ENCODE peak calls at places on chromosomes 5 and 9, in six cellular contexts. One of them, this sample, is unnamed.

GRCh38 chr9:22158983-22159382 is 149.9 kb upstream of the CDKN2B start:
- DNase-seq in IMR-90: peak; percentile 91
- DNase-seq in left ventricle myocardium inferior: peak; percentile 28
- DNase-seq in HFFc6: peak; percentile 13
- DNase-seq in coronary artery: no peak
- DNase-seq in heart right ventricle: no peak
- DNase-seq in this sample: no peak

GRCh38 chr9:97502222-97502983 is 937 bp downstream of the TMOD1 start:
- DNase-seq in IMR-90: no peak
- DNase-seq in left ventricle myocardium inferior: peak; percentile 36
- DNase-seq in HFFc6: no peak
- DNase-seq in coronary artery: no peak
- DNase-seq in heart right ventricle: peak; percentile 45
- DNase-seq in this sample: no peak

GRCh38 chr5:8906303-8906967 is 639.4 kb downstream of the SEMA5A start:
- DNase-seq in IMR-90: peak; percentile 87
- DNase-seq in left ventricle myocardium inferior: no peak
- DNase-seq in HFFc6: peak; percentile 73
- DNase-seq in coronary artery: no peak
- DNase-seq in heart right ventricle: no peak
- DNase-seq in this sample: no peak

GRCh38 chr5:94968507-94969095 is 316.3 kb downstream of the MCTP1 start:
- DNase-seq in IMR-90: peak; percentile 67
- DNase-seq in left ventricle myocardium inferior: no peak
- DNase-seq in HFFc6: peak; percentile 74
- DNase-seq in coronary artery: no peak
- DNase-seq in heart right ventricle: peak; percentile 24
- DNase-seq in this sample: no peak

GRCh38 chr5:170522211-170523128 is 18.6 kb downstream of the KCNIP1 start:
- DNase-seq in IMR-90: no peak
- DNase-seq in left ventricle myocardium inferior: no peak
- DNase-seq in HFFc6: peak; percentile 33
- DNase-seq in coronary artery: no peak
- DNase-seq in heart right ventricle: no peak
- DNase-seq in this sample: no peak

GRCh38 chr9:105359899-105360298 is 87.9 kb upstream of the FSD1L start:
- DNase-seq in IMR-90: peak; percentile 73
- DNase-seq in left ventricle myocardium inferior: no peak
- DNase-seq in HFFc6: peak; percentile 28
- DNase-seq in coronary artery: no peak
- DNase-seq in heart right ventricle: no peak
- DNase-seq in this sample: no peak

GRCh38 chr5:93581738-93582414 is 857 bp upstream of the NR2F1-AS1 start:
- DNase-seq in IMR-90: peak; percentile 81
- DNase-seq in left ventricle myocardium inferior: no peak
- DNase-seq in HFFc6: peak; percentile 68
- DNase-seq in coronary artery: no peak
- DNase-seq in heart right ventricle: no peak
- DNase-seq in this sample: no peak

GRCh38 chr5:53923969-53924876 is 363.8 kb downstream of the NDUFS4 start:
- DNase-seq in IMR-90: peak; percentile 62
- DNase-seq in left ventricle myocardium inferior: no peak
- DNase-seq in HFFc6: no peak
- DNase-seq in coronary artery: no peak
- DNase-seq in heart right ventricle: no peak
- DNase-seq in this sample: no peak

GRCh38 chr9:87880116-87880515 is 2.6 kb upstream of the SPATA31E1 start:
- DNase-seq in IMR-90: peak; percentile 63
- DNase-seq in left ventricle myocardium inferior: no peak
- DNase-seq in HFFc6: no peak
- DNase-seq in coronary artery: no peak
- DNase-seq in heart right ventricle: no peak
- DNase-seq in this sample: no peak

GRCh38 chr5:96433066-96433447 is at the start of gene PCSK1:
- DNase-seq in IMR-90: no peak
- DNase-seq in left ventricle myocardium inferior: no peak
- DNase-seq in HFFc6: no peak
- DNase-seq in coronary artery: no peak
- DNase-seq in heart right ventricle: no peak
- DNase-seq in this sample: no peak

GRCh38 chr5:181186022-181186421 is 19.0 kb downstream of the TRIM7 start:
- DNase-seq in IMR-90: no peak
- DNase-seq in left ventricle myocardium inferior: no peak
- DNase-seq in HFFc6: no peak
- DNase-seq in coronary artery: no peak
- DNase-seq in heart right ventricle: no peak
- DNase-seq in this sample: no peak

GRCh38 chr5:181188700-181189362 is 16.2 kb downstream of the TRIM7 start:
- DNase-seq in IMR-90: peak; percentile 66
- DNase-seq in left ventricle myocardium inferior: peak; percentile 57
- DNase-seq in HFFc6: peak; percentile 59
- DNase-seq in coronary artery: peak; percentile 89
- DNase-seq in heart right ventricle: peak; percentile 81
- DNase-seq in this sample: peak; percentile 81

GRCh38 chr5:181189363-181189961 is 15.5 kb downstream of the TRIM7 start:
- DNase-seq in IMR-90: peak; percentile 30
- DNase-seq in left ventricle myocardium inferior: peak; percentile 40
- DNase-seq in HFFc6: peak; percentile 64
- DNase-seq in coronary artery: no peak
- DNase-seq in heart right ventricle: no peak
- DNase-seq in this sample: peak; percentile 44

GRCh38 chr5:181186902-181187499 is 18.0 kb downstream of the TRIM7 start:
- DNase-seq in IMR-90: no peak
- DNase-seq in left ventricle myocardium inferior: no peak
- DNase-seq in HFFc6: no peak
- DNase-seq in coronary artery: no peak
- DNase-seq in heart right ventricle: no peak
- DNase-seq in this sample: no peak

DNA sequence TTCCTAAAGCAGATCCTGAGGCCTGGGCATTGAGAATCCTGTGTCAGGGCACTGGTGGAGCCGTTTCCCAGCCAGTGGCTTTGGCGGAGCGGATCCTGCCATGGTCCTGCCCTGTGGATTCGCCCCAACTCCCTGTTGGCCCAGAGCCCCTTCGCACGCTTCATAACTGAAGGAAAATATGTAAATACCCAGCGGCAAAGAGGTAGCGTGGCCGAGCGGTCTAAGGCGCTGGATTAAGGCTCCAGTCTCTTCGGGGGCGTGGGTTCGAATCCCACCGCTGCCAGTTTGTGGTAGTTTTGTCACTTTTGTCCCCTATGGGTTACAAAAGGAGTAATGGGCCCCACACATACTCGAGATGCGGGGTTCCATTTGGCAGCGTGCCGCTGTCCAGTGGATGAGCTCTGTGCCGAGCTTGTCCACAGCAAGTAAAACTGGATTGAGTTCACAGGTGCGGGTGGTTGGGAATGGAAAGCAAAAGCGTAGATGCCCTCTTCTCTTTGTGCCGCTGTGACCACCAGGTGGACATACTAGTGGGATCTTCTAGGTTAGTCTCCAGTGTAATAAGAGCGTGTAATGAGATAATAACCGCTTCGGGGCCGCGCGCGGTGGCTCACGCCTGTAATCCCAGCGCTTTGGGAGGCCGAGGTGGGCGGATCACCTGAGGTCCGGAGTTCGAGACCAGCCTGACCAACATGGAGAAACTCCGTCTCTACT is 17.3 kb downstream of the TRIM7 start:
- DNase-seq in IMR-90: peak; percentile 80
- DNase-seq in left ventricle myocardium inferior: peak; percentile 75
- DNase-seq in HFFc6: peak; percentile 87
- DNase-seq in coronary artery: peak; percentile 87
- DNase-seq in heart right ventricle: peak; percentile 78
- DNase-seq in this sample: peak; percentile 57
- TF ChIP-seq CTCF in IMR-90: peak; percentile 24
- TF ChIP-seq CTCF in left ventricle myocardium inferior: peak; percentile 41
- TF ChIP-seq CTCF in HFFc6: peak; percentile 70
- TF ChIP-seq CTCF in coronary artery: no peak
- TF ChIP-seq CTCF in heart right ventricle: no peak
- TF ChIP-seq CTCF in this sample: no peak

GRCh38 chr5:140794594-140795258 is at the start of gene PCDHA2:
- DNase-seq in IMR-90: no peak
- DNase-seq in left ventricle myocardium inferior: no peak
- DNase-seq in HFFc6: no peak
- DNase-seq in coronary artery: no peak
- DNase-seq in heart right ventricle: no peak
- DNase-seq in this sample: no peak
- TF ChIP-seq CTCF in IMR-90: no peak
- TF ChIP-seq CTCF in left ventricle myocardium inferior: peak; percentile 22
- TF ChIP-seq CTCF in HFFc6: peak; percentile 12
- TF ChIP-seq CTCF in coronary artery: no peak
- TF ChIP-seq CTCF in heart right ventricle: no peak
- TF ChIP-seq CTCF in this sample: no peak

GRCh38 chr5:55407059-55407684 is 99.4 kb downstream of the MTREX start:
- DNase-seq in IMR-90: peak; percentile 64
- DNase-seq in left ventricle myocardium inferior: no peak
- DNase-seq in HFFc6: peak; percentile 46
- DNase-seq in coronary artery: no peak
- DNase-seq in heart right ventricle: peak; percentile 20
- DNase-seq in this sample: no peak
- TF ChIP-seq CTCF in IMR-90: peak; percentile 79
- TF ChIP-seq CTCF in left ventricle myocardium inferior: peak; percentile 89
- TF ChIP-seq CTCF in HFFc6: peak; percentile 83
- TF ChIP-seq CTCF in coronary artery: peak; percentile 57
- TF ChIP-seq CTCF in heart right ventricle: peak; percentile 73
- TF ChIP-seq CTCF in this sample: no peak

DNA sequence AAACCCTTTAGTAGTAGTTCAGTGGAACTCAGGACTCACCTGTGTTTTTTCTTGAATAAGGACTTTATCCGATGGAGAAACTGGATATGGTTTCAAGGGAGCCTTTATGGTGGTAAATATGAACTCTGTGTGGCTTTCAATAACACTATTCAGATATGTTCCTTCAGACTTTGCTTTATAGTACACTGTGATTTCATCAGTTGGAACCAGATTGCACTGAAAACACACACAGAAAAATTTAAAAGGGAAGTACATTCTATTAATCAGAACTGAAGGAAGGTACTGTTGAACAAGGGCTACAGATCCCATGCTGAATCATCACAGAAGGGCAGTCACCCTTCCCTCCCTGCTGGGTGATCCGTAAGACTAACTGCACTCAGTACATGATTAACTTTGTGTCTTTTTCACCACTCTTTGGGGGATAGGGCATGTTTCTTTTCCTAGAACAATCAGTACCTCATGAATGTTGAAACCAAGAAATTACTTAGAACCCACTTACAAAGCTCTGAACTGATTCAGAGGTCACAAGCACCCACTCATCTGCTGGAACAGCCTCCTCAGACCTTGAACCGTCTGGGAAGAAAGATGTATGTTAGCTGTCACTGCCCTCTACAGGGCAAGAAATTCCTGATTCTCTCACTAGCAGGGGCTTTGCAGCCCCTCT is 51.2 kb downstream of the IARS1 start:
- DNase-seq in IMR-90: peak; percentile 87
- DNase-seq in left ventricle myocardium inferior: no peak
- DNase-seq in HFFc6: peak; percentile 63
- DNase-seq in coronary artery: no peak
- DNase-seq in heart right ventricle: no peak
- DNase-seq in this sample: no peak
- TF ChIP-seq CTCF in IMR-90: peak; percentile 56
- TF ChIP-seq CTCF in left ventricle myocardium inferior: peak; percentile 38
- TF ChIP-seq CTCF in HFFc6: peak; percentile 80
- TF ChIP-seq CTCF in coronary artery: no peak
- TF ChIP-seq CTCF in heart right ventricle: peak; percentile 20
- TF ChIP-seq CTCF in this sample: no peak

DNA sequence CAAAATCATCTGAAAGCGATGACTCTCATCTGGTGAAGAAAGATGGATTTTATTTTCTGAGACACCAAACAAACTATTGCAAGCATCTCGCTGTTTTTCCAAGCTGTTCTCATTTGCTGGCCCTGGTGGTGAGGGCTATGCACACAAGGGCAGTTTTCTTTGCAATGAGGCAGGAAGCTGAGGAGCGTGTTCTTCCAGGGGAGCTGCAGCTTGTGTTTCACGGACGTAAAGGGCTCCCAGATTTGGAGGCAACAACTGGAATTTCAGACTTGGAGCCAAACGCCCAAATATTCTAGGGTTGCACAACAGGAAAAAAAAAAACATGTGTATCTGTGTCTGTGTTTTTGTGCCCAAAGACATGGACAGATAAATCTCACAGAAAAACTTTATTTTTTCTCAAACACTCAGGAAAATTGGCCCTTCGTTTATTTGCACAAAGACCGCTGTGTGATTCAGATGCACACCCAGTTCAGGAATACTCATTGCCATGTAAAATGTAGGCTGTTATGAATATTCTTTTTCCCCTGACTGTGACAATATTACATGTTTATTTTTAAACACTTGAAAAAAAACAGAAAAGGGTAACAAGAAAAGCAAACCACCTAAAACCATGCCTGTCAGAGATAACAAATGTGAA is 151.3 kb downstream of the GAS1 start:
- DNase-seq in IMR-90: peak; percentile 83
- DNase-seq in left ventricle myocardium inferior: peak; percentile 56
- DNase-seq in HFFc6: peak; percentile 74
- DNase-seq in coronary artery: no peak
- DNase-seq in heart right ventricle: peak; percentile 28
- DNase-seq in this sample: no peak
- TF ChIP-seq CTCF in IMR-90: peak; percentile 24
- TF ChIP-seq CTCF in left ventricle myocardium inferior: peak; percentile 34
- TF ChIP-seq CTCF in HFFc6: peak; percentile 53
- TF ChIP-seq CTCF in coronary artery: no peak
- TF ChIP-seq CTCF in heart right ventricle: no peak
- TF ChIP-seq CTCF in this sample: no peak

DNA sequence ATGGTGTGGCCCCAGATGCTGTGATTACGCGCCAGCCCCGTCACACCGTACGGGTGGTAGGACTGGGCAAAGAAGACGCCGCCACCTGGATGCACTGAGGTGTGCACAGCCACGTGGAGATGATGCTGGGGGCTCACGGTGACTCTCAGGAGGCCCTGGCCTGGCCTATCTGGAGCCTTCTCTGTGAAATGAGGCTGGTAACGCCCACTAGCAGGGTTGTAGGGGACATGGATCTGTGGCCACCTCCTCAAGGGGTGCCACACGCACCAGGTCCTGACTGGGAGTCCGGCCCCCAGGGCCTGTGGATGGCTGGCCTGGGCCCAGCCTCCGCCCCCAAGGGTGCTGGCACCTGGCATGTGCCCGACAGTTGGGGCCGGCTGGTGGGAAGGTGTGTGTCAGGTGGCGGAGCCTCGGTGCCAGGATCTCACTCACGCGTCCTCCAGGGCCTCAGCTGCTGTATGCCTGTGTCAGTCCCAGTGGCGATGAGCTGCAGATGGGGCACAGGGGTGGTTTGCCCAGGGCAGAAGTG is 32.4 kb downstream of the NEK6 start:
- DNase-seq in IMR-90: no peak
- DNase-seq in left ventricle myocardium inferior: no peak
- DNase-seq in HFFc6: no peak
- DNase-seq in coronary artery: no peak
- DNase-seq in heart right ventricle: no peak
- DNase-seq in this sample: no peak
- TF ChIP-seq CTCF in IMR-90: no peak
- TF ChIP-seq CTCF in left ventricle myocardium inferior: no peak
- TF ChIP-seq CTCF in HFFc6: no peak
- TF ChIP-seq CTCF in coronary artery: no peak
- TF ChIP-seq CTCF in heart right ventricle: no peak
- TF ChIP-seq CTCF in this sample: no peak

GRCh38 chr9:122031157-122031556 is 62.0 kb downstream of the TTLL11 start:
- DNase-seq in IMR-90: no peak
- DNase-seq in left ventricle myocardium inferior: no peak
- DNase-seq in HFFc6: no peak
- DNase-seq in coronary artery: no peak
- DNase-seq in heart right ventricle: no peak
- DNase-seq in this sample: no peak
- TF ChIP-seq CTCF in IMR-90: no peak
- TF ChIP-seq CTCF in left ventricle myocardium inferior: no peak
- TF ChIP-seq CTCF in HFFc6: no peak
- TF ChIP-seq CTCF in coronary artery: no peak
- TF ChIP-seq CTCF in heart right ventricle: no peak
- TF ChIP-seq CTCF in this sample: no peak

This sample was measured in natural killer cell.